ENCODE peak calls at places on chromosomes 1 and 21, in four cellular contexts. A is Caco-2, U is stomach, L is brain microvascular endothelial cell. M is an unnamed sample.

GRCh38 chr21:44510508-44511218 is 29.3 kb downstream of the KRTAP10-1 start:
- DNase-seq in A (peak; percentile 79), U (peak; percentile 77), L (peak; percentile 7), M (no peak)

GRCh38 chr1:14915356-14916054 is 238.0 kb upstream of the TMEM51 start:
- DNase-seq in A (peak; percentile 46), U (peak; percentile 51), L (no peak), M (no peak)

GRCh38 chr1:162000053-162000420 is 23.6 kb downstream of the OLFML2B start:
- DNase-seq in A (no peak), U (no peak), L (no peak), M (no peak)

GRCh38 chr1:243979396-243979795 is 71.7 kb upstream of the ZBTB18 start:
- DNase-seq in A (no peak), U (no peak), L (no peak), M (no peak)

GRCh38 chr1:61253059-61253735 is 170.8 kb downstream of the NFIA start:
- DNase-seq in A (no peak), U (peak; percentile 76), L (peak; percentile 47), M (no peak)

GRCh38 chr1:172286629-172287076 is 133.8 kb upstream of the C1orf105 start:
- DNase-seq in A (no peak), U (no peak), L (peak; percentile 84), M (peak; percentile 59)

GRCh38 chr1:67888707-67889106 is 55.4 kb upstream of the GNG12 start:
- DNase-seq in A (no peak), U (no peak), L (peak; percentile 65), M (no peak)

GRCh38 chr1:205748398-205749093 is 1.4 kb downstream of the NUCKS1 start:
- DNase-seq in A (no peak), U (no peak), L (peak; percentile 54), M (no peak)

GRCh38 chr1:180228648-180229482 is 1.2 kb upstream of the LHX4 start:
- DNase-seq in A (no peak), U (no peak), L (no peak), M (no peak)

GRCh38 chr21:41364308-41364707 is 2.5 kb downstream of the MX2 start:
- DNase-seq in A (no peak), U (no peak), L (no peak), M (no peak)

GRCh38 chr21:41366522-41367151 is 4.8 kb downstream of the MX2 start:
- DNase-seq in A (peak; percentile 97), U (peak; percentile 66), L (peak; percentile 75), M (peak; percentile 1)

GRCh38 chr21:41363370-41364270 is 1.8 kb downstream of the MX2 start:
- DNase-seq in A (no peak), U (no peak), L (no peak), M (no peak)

GRCh38 chr21:41367598-41368360 is 6.0 kb downstream of the MX2 start:
- DNase-seq in A (no peak), U (no peak), L (no peak), M (no peak)

DNA sequence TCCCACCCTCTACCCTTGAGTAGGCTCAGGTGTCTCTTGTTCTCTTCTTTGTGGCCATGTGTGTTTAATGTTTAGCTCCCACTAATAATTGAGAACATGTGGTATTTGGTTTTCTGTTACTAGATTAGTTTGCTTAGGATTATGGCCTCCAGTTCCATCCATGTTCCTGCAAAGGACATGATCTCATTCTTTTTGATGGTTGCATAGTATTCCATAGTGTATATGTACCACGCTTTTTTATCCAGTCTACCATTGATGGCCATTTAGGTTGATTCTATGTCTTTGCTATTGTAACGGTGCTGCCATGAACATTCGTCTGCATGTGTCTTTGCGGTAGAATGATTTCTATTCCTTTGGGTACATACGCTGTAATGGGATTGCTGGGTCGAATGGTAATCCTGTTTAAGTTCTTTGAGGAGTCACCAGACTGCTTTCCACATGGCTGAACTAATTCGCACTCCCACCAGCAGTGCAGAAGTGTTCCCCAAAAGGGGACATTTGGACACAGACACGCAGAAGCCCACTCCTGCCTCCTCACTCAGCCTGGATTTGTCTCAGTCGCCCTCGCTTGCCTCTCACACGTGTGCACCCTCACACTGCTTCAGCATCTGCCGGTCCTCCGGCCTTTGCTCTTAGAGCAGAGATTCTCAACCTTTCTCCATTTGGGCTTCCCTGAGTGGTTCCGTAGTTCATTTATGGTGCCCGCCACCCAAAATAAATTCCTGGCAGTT is 3.7 kb downstream of the MX2 start:
- DNase-seq in A (no peak), U (no peak), L (no peak), M (no peak)
- H3K4me3 ChIP-seq in A (no peak overlapping the region), U (no peak overlapping the region), L (no peak overlapping the region), M (no peak overlapping the region)

DNA sequence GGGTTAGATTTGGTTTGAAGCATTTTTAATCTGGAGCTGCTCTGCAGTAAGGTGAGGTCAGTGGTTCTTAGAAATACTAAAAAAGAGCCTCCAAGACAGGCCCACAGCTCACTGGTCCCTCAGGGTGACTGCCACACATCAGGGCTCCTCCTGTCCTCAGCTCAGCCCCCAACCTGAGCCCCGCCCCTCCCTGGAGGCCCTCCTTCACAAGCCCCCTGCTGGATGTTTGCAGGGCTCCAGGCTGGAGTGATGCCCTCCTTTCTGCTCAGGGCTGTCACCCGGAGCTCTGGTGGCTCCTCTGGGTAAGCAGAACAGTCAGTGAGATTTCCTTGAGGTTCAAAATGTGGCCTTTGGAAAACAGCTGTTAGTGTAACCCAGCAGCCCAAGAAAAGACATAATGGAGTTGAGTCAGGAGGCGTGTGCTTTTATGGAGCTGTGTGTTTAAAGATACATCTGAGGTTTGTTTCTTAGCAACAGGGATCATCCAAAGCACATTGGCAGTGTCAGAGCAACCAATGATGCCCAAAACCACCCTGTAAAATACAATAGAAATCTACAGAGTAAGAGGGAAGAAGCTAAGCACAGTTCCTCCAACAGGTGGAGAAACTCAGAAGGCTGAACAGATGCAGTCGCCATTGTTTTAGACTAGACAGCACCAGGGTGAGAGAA is 21.4 kb downstream of the STUM start:
- DNase-seq in A (peak; percentile 52), U (no peak), L (no peak), M (no peak)
- TF ChIP-seq CTCF in A (no peak), U (no peak), L (peak; percentile 58), M (peak; percentile 24)

GRCh38 chr1:59477867-59478266 is 181.0 kb downstream of the FGGY start:
- DNase-seq in A (no peak), U (no peak), L (no peak), M (no peak)

GRCh38 chr1:59477286-59477685 is 180.4 kb downstream of the FGGY start:
- DNase-seq in A (no peak), U (no peak), L (peak; percentile 50), M (no peak)

GRCh38 chr1:59475737-59476136 is 178.8 kb downstream of the FGGY start:
- DNase-seq in A (no peak), U (no peak), L (no peak), M (no peak)

GRCh38 chr1:59480188-59480888 is 183.4 kb downstream of the FGGY start:
- DNase-seq in A (no peak), U (no peak), L (no peak), M (no peak)

DNA sequence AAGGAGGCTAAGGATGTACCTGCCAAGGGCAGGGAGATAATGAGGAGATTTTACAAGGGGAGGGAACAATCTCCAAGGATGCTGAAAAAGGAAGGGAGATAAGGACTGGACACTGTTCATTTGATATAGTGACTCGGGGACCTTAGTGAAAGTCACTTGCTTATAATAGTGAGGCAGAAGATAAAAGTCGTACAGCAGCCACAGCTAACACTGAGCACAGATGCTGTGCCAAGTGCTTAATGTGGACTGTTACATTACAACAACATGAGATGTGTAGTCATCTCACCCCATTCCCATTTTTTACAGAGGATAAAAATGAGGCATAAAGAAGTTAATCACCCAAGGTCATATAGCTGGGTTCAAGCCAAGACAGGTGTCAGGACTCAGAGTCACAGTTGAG is 181.9 kb downstream of the FGGY start:
- DNase-seq in A (no peak), U (no peak), L (no peak), M (no peak)
- H3K4me3 ChIP-seq in A (no peak overlapping the region), U (no peak overlapping the region), L (no peak overlapping the region), M (no peak overlapping the region)

DNA sequence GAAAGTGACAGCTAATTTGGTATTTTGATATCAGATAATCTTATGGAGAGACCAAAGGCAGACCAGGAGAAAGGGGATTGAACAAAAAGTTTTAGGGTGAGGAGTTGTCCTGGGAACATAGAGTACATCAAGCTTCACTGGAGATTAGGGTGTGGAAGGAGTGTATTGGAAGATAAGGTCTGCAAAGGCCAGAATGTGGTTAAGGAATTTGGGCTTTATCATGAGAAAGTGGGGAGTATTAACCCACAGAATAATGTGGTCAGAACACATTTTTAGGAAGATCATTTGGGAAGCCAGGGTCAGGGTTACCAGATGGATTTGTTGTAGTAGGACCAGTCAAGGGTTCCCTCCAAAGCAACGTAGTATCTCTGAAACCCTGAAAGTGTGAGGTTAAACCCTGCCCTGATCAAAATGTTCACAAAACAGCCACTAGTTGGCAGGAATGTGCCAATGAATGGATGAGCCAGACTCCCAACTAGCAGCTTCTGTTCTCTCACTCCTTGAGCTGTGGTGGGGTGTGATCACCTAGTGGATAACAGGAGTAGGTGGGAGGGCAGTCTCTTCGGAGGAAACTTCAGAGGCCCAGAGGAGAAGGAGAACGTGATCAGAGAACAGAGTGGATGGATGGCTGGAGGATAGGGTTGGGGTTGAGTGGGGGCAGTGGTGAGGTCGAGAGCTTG is 35.8 kb downstream of the SLC2A1 start:
- DNase-seq in A (peak; percentile 83), U (no peak), L (peak; percentile 67), M (no peak)
- TF ChIP-seq CTCF in A (peak; percentile 51), U (peak; percentile 61), L (peak; percentile 85), M (peak; percentile 85)

GRCh38 chr1:25579241-25579946 is 36.0 kb downstream of the LDLRAP1 start:
- DNase-seq in A (no peak), U (no peak), L (no peak), M (no peak)
- H3K4me3 ChIP-seq in A (no peak overlapping the region), U (no peak overlapping the region), L (no peak overlapping the region), M (no peak overlapping the region)